ENCODE peak calls at places on chromosomes 3 and 15, in four cellular contexts. B is ecto neural progenitor cell, F is LHCN-M2, X is GM12865. P is an unnamed sample.

GRCh38 chr15:100879461-100880138 is at the start of gene ALDH1A3:
- DNase-seq in B (peak; percentile 57), F (no peak), X (peak; percentile 36), P (peak; percentile 21)

GRCh38 chr3:76307556-76307955 is 522.2 kb upstream of the ZNF717 start:
- DNase-seq in B (no peak), F (no peak), X (no peak), P (no peak)

GRCh38 chr3:13316603-13317002 is 103.5 kb downstream of the NUP210 start:
- DNase-seq in B (no peak), F (no peak), X (no peak), P (no peak)

GRCh38 chr15:27853624-27854455 is 245.3 kb downstream of the OCA2 start:
- DNase-seq in B (no peak), F (no peak), X (no peak), P (no peak)

GRCh38 chr15:79453446-79453845 is 21.3 kb downstream of the MINAR1 start:
- DNase-seq in B (no peak), F (no peak), X (no peak), P (no peak)

GRCh38 chr3:52682016-52682415 is 3.7 kb downstream of the PBRM1 start:
- DNase-seq in B (no peak), F (peak; percentile 83), X (peak; percentile 63), P (peak; percentile 78)

GRCh38 chr3:31770822-31771326 is 210.2 kb downstream of the OSBPL10 start:
- DNase-seq in B (no peak), F (peak; percentile 27), X (no peak), P (peak; percentile 78)

GRCh38 chr3:40588406-40588805 is 63.6 kb downstream of the ZNF621 start:
- DNase-seq in B (no peak), F (no peak), X (peak; percentile 18), P (no peak)

GRCh38 chr15:101305820-101306255 is 10.8 kb upstream of the SNRPA1 start:
- DNase-seq in B (no peak), F (no peak), X (no peak), P (no peak)

GRCh38 chr3:123688241-123688747 is 103.4 kb upstream of the HACD2 start:
- DNase-seq in B (no peak), F (peak; percentile 98), X (peak; percentile 27), P (peak; percentile 88)

GRCh38 chr3:46068526-46068925 is 41.2 kb upstream of the XCR1 start:
- DNase-seq in B (no peak), F (no peak), X (no peak), P (no peak)

GRCh38 chr3:45807645-45808540 is 11.6 kb upstream of the SLC6A20 start:
- DNase-seq in B (no peak), F (peak; percentile 57), X (no peak), P (no peak)

GRCh38 chr15:53759333-53759975 is at the start of gene WDR72:
- DNase-seq in B (peak; percentile 75), F (no peak), X (no peak), P (no peak)

GRCh38 chr3:38588995-38589937 is 60.2 kb downstream of the SCN5A start:
- DNase-seq in B (peak; percentile 30), F (no peak), X (no peak), P (no peak)

GRCh38 chr3:134627831-134628230 is 23.0 kb downstream of the KY start:
- DNase-seq in B (peak; percentile 17), F (no peak), X (no peak), P (no peak)

GRCh38 chr3:115040673-115041286 is 106.3 kb downstream of the ZBTB20 start:
- DNase-seq in B (no peak), F (peak; percentile 64), X (peak; percentile 46), P (peak; percentile 53)

GRCh38 chr3:126348308-126348920 is 8.8 kb downstream of the KLF15 start:
- DNase-seq in B (no peak), F (no peak), X (no peak), P (no peak)

GRCh38 chr3:195544634-195545033 is 1.5 kb upstream of the PPP1R2 start:
- DNase-seq in B (no peak), F (no peak), X (no peak), P (no peak)

GRCh38 chr3:66353530-66353929 is 132.7 kb downstream of the SLC25A26 start:
- DNase-seq in B (no peak), F (no peak), X (no peak), P (peak; percentile 89)

GRCh38 chr3:5186854-5187151 is 704 bp upstream of the EDEM1 start:
- DNase-seq in B (no peak), F (no peak), X (peak; percentile 45), P (peak; percentile 44)

GRCh38 chr3:114498779-114499370 is 205.0 kb downstream of the TIGIT start:
- DNase-seq in B (no peak), F (peak; percentile 78), X (no peak), P (peak; percentile 72)

GRCh38 chr3:99321261-99321660 is 317.1 kb upstream of the COL8A1 start:
- DNase-seq in B (no peak), F (no peak), X (no peak), P (no peak)

GRCh38 chr15:99068186-99068585 is 36.7 kb upstream of the SYNM start:
- DNase-seq in B (peak; percentile 23), F (no peak), X (no peak), P (no peak)

GRCh38 chr3:189394599-189395121 is 222.9 kb downstream of the TPRG1 start:
- DNase-seq in B (no peak), F (no peak), X (peak; percentile 79), P (no peak)